ENCODE peak calls at places on chromosomes 12 and 14, in four cellular contexts. T is upper lobe of right lung, N is tibial nerve, D is left ventricle myocardium inferior. A is an unnamed sample.

GRCh38 chr12:58529114-58529665 is 391.1 kb downstream of the LRIG3 start:
- DNase-seq in T (no peak), D (no peak), N (no peak), A (no peak)

GRCh38 chr12:124720019-124720686 is 143.5 kb downstream of the SCARB1 start:
- DNase-seq in D (no peak), N (no peak), T (no peak), A (no peak)

GRCh38 chr12:54784115-54784514 is 70.2 kb upstream of the MUCL1 start:
- DNase-seq in D (no peak), N (no peak), T (no peak), A (no peak)

GRCh38 chr12:1297639-1298038 is 296.7 kb downstream of the FBXL14 start:
- DNase-seq in T (no peak), N (no peak), D (no peak), A (no peak)

GRCh38 chr14:103816991-103817390 is 30.4 kb downstream of the PPP1R13B start:
- DNase-seq in D (no peak), N (no peak), T (no peak), A (no peak)

GRCh38 chr12:7832059-7832696 is 40.5 kb downstream of the SLC2A14 start:
- DNase-seq in D (no peak), T (no peak), N (no peak), A (no peak)

GRCh38 chr14:91378945-91379932 is 38.4 kb downstream of the CCDC88C start:
- DNase-seq in D (no peak), T (no peak), N (no peak), A (no peak)

GRCh38 chr14:29654910-29655590 is 272.6 kb downstream of the PRKD1 start:
- DNase-seq in N (no peak), T (no peak), D (no peak), A (no peak)

GRCh38 chr14:32417956-32418552 is 89.0 kb downstream of the AKAP6 start:
- DNase-seq in T (no peak), D (peak; percentile 31), N (peak; percentile 15), A (no peak)

GRCh38 chr12:115404761-115405470 is 720.9 kb upstream of the TBX3 start:
- DNase-seq in T (no peak), D (no peak), N (no peak), A (no peak)

GRCh38 chr12:84542289-84542688 is 370.3 kb downstream of the SLC6A15 start:
- DNase-seq in N (no peak), D (no peak), T (no peak), A (no peak)

GRCh38 chr14:53338192-53338591 is 185.1 kb upstream of the DDHD1 start:
- DNase-seq in N (no peak), T (no peak), D (no peak), A (no peak)

GRCh38 chr12:38745601-38746000 is 159.8 kb downstream of the CPNE8 start:
- DNase-seq in T (no peak), N (no peak), D (no peak), A (no peak)

GRCh38 chr12:113196996-113197395 is 11.5 kb downstream of the RITA1 start:
- DNase-seq in D (peak; percentile 58), T (no peak), N (peak; percentile 49), A (peak; percentile 90)

GRCh38 chr12:113173081-113173698 is 12.1 kb downstream of the DDX54 start:
- DNase-seq in T (no peak), N (no peak), D (no peak), A (no peak)

GRCh38 chr12:123983822-123984485 is 10.9 kb downstream of the ZNF664 start:
- DNase-seq in D (no peak), N (no peak), T (no peak), A (no peak)

GRCh38 chr14:55450987-55451386 is 10.6 kb upstream of the TBPL2 start:
- DNase-seq in T (no peak), D (no peak), N (no peak), A (no peak)

GRCh38 chr12:9806714-9807113 is 20.6 kb upstream of the KLRF1 start:
- DNase-seq in D (no peak), T (no peak), N (no peak), A (no peak)

GRCh38 chr12:116490481-116490880 is 68.7 kb upstream of the MAP1LC3B2 start:
- DNase-seq in D (no peak), N (no peak), T (no peak), A (no peak)

GRCh38 chr14:22497671-22498093 is 91.3 kb downstream of the DAD1 start:
- DNase-seq in N (no peak), T (no peak), D (no peak), A (no peak)

GRCh38 chr12:28172434-28173030 is 17.7 kb upstream of the CCDC91 start:
- DNase-seq in D (no peak), N (no peak), T (no peak), A (no peak)

GRCh38 chr14:24416932-24417619 is 12.4 kb downstream of the CBLN3 start:
- DNase-seq in N (no peak), D (no peak), T (no peak), A (no peak)

GRCh38 chr12:33484161-33484560 is 44.5 kb upstream of the SYT10 start:
- DNase-seq in N (no peak), D (no peak), T (no peak), A (no peak)

GRCh38 chr12:25592725-25593495 is 39.8 kb upstream of the LMNTD1 start:
- DNase-seq in T (no peak), N (no peak), D (no peak), A (no peak)

GRCh38 chr14:55077691-55078151 is 26.3 kb downstream of the MAPK1IP1L start:
- DNase-seq in D (no peak), T (peak; percentile 77), N (no peak), A (no peak)

GRCh38 chr12:106097011-106097410 is 41.7 kb downstream of the NUAK1 start:
- DNase-seq in D (no peak), N (no peak), T (no peak), A (no peak)

DNA sequence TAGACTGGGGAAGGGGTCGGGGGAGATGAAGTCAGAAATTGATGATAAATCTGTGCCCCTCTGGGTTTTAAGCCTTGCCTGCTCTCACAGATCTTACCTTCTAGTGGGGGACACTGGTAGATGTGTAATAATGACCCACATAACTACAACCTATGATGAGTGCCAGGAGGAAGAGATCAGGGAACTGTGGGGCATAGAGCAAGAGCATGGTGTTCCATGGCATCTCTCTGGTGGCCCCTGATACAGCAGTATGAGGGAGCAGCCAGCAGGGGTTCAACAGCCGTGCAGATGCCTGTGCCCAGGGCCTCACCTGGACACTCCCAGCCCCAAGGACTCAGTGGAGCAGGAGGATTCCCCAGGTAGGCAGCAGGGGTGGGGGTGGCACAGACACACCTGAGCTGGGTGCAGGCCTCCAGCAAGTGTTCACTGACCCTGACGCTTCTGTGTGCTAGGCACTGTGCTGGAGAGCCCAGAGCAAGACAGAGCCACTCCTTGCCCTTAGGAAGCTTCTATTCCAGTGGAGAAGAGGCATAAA is 5.0 kb downstream of the ACACB start:
- DNase-seq in N (no peak), D (no peak), T (no peak), A (no peak)
- H3K27ac ChIP-seq in N (no peak overlapping the region), D (peak overlapping the region; percentile 97), T (no peak overlapping the region), A (no peak overlapping the region)

DNA sequence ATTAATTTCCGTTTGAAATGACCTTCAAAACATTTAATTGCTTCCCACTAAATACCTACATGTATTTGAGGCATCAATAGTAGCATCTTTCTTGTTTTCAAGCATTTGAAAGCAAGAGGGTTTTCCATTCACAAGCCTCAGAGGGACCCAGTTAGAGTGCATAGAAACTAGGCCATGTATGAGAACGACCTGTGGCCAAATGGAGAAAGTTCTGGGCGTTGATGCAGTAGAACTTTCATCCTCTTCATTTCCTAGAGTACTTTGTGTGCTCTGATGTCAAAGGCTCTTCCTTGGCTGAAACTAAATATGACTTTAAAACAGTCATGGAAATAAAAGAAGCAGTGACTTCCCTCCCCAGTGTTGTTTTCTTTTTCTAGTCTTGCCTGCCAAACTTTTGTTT is 946 bp upstream of the DHRS7 start:
- DNase-seq in N (no peak), T (no peak), D (no peak), A (no peak)
- H3K4me3 ChIP-seq in N (no peak overlapping the region), T (no peak overlapping the region), D (peak overlapping the region; percentile 97), A (peak overlapping the region; percentile 92)

GRCh38 chr14:74563233-74563585 is 48.8 kb downstream of the LTBP2 start:
- DNase-seq in T (no peak), N (no peak), D (no peak), A (no peak)
- H3K27ac ChIP-seq in T (peak overlapping the region; percentile 48), N (no peak overlapping the region), D (no peak overlapping the region), A (peak overlapping the region; percentile 12)

DNA sequence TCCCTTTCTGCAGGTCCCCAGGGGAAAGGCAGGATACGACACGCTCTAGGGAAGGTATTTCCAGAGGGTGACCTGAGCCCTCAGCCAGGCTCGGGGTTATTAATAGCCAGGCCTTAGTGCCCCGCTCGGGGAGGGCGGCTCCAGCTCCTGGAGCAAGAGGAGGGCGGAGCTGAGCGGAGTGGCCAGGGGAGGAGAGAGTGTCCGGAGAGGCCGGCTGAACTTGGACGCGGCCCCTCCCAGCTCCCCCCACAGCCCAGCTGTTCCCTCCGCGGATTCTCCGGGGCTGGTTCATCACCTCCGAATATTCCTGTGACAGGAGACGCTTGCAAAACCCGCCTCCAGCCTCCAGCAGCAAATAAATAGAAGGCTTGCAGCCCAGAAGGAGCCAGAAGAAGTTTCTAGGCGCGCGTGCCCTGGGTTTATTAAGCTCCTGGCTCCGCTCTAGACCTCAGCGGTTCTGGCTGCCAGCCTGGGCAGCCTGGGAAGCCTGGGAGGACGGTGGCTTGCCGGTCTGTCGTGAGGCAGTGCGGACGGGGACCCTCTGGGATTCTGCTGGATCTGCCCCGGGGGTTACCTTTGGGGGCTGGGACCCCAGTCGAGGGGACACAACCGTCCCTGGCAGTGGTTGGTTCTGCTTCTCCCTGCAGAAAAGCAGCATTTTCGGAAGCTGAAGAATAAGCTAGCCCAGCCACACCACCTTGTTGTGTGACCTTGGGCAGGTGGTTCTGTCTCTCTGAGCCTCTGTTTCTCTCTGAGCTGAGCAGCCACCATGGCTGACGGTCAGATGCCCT is at the start of gene HSPB8:
- DNase-seq in D (peak; percentile 94), T (peak; percentile 95), N (peak; percentile 63), A (peak; percentile 98)
- H3K4me3 ChIP-seq in D (peak within 1 kb of the TSS; percentile 77), T (peak within 1 kb of the TSS; percentile 77), N (peak within 1 kb of the TSS; percentile 39), A (peak within 1 kb of the TSS; percentile 76)

GRCh38 chr12:53180270-53180930 is at the start of the genes CSAD and ZNF740:
- DNase-seq in D (peak; percentile 98), T (peak; percentile 99), N (peak; percentile 92), A (peak; percentile 92)

GRCh38 chr12:53179694-53180269 is 740 bp upstream of the ZNF740 start:
- DNase-seq in N (no peak), T (no peak), D (no peak), A (peak; percentile 63)

GRCh38 chr12:53180931-53181645 is 363 bp upstream of the CSAD start:
- DNase-seq in D (peak; percentile 80), N (no peak), T (peak; percentile 91), A (peak; percentile 81)

GRCh38 chr12:53182836-53183235 is 2.1 kb upstream of the CSAD start:
- DNase-seq in D (no peak), N (no peak), T (no peak), A (no peak)

GRCh38 chr12:53181935-53182334 is 1.2 kb upstream of the CSAD start:
- DNase-seq in N (no peak), T (no peak), D (no peak), A (no peak)
- H3K27ac ChIP-seq in N (peak overlapping the region; percentile 2), T (no peak overlapping the region), D (peak overlapping the region; percentile 98), A (peak overlapping the region; percentile 91)

GRCh38 chr12:53207042-53207441 is at the start of gene ITGB7:
- DNase-seq in N (no peak), D (no peak), T (no peak), A (no peak)
- H3K4me3 ChIP-seq in N (peak within 1 kb of the TSS; percentile 26), D (no peak within 1 kb of the TSS), T (peak within 1 kb of the TSS; percentile 26), A (peak within 1 kb of the TSS; percentile 11)